ENCODE peak calls at places on chromosomes 5 and 9, in six cellular contexts. Z is HCT116, Q is prostate gland, K is esophagus squamous epithelium, H is stomach, A is transverse colon. T is an unnamed sample.

GRCh38 chr5:40483316-40483715 is 196.4 kb upstream of the PTGER4 start:
- DNase-seq in H (no peak), K (no peak), Q (no peak), Z (no peak), A (no peak), T (no peak)

GRCh38 chr9:94933429-94933828 is 206.9 kb downstream of the AOPEP start:
- DNase-seq in A (no peak), Q (no peak), Z (no peak), K (no peak), H (no peak), T (no peak)

GRCh38 chr5:45262061-45262590 is 434.1 kb downstream of the HCN1 start:
- DNase-seq in K (no peak), Z (no peak), A (no peak), H (no peak), Q (no peak), T (peak)

GRCh38 chr9:136096505-136097001 is 1.5 kb upstream of the NACC2 start:
- DNase-seq in Z (no peak), Q (no peak), H (no peak), A (no peak), K (no peak), T (no peak)

GRCh38 chr5:170420809-170421412 is 31.7 kb upstream of the KCNMB1 start:
- DNase-seq in K (no peak), Q (peak), A (peak), H (peak), Z (peak), T (peak)

GRCh38 chr5:116652903-116653302 is 78.3 kb upstream of the SEMA6A start:
- DNase-seq in A (no peak), K (no peak), H (no peak), Q (no peak), Z (no peak), T (no peak)

GRCh38 chr5:100505984-100506670 is 29.0 kb upstream of the FAM174A start:
- DNase-seq in K (no peak), H (no peak), Z (peak), Q (no peak), A (no peak), T (no peak)

GRCh38 chr5:150176745-150177485 is 10.3 kb downstream of the CDX1 start:
- DNase-seq in K (no peak), Q (no peak), H (no peak), A (no peak), Z (no peak), T (no peak)

GRCh38 chr5:174723979-174724483 is 351 bp upstream of the MSX2 start:
- DNase-seq in K (no peak), Q (no peak), H (no peak), Z (peak), A (no peak), T (peak)

GRCh38 chr5:96195053-96195452 is 233.4 kb upstream of the ELL2 start:
- DNase-seq in A (no peak), Z (no peak), K (no peak), Q (no peak), H (no peak), T (no peak)

GRCh38 chr5:151622367-151623097 is 31.4 kb upstream of the FAT2 start:
- DNase-seq in Q (no peak), Z (no peak), H (no peak), K (no peak), A (no peak), T (no peak)

GRCh38 chr9:81634915-81635516 is 54.3 kb downstream of the TLE1 start:
- DNase-seq in Q (no peak), A (no peak), Z (no peak), K (no peak), H (no peak), T (no peak)

GRCh38 chr5:174325441-174325840 is 279.9 kb downstream of the NSG2 start:
- DNase-seq in K (no peak), Z (no peak), Q (no peak), A (no peak), H (no peak), T (no peak)

GRCh38 chr9:105828171-105828570 is 133.8 kb downstream of the TMEM38B start:
- DNase-seq in K (no peak), A (no peak), Q (no peak), Z (no peak), H (no peak), T (no peak)

GRCh38 chr9:95108777-95109176 is 208.7 kb downstream of the FANCC start:
- DNase-seq in A (no peak), K (no peak), Z (no peak), H (no peak), Q (no peak), T (no peak)

GRCh38 chr5:38263983-38264382 is 5.6 kb downstream of the EGFLAM start:
- DNase-seq in K (no peak), H (no peak), Z (no peak), Q (no peak), A (no peak), T (no peak)

GRCh38 chr5:172010278-172010677 is 3.8 kb upstream of the FBXW11 start:
- DNase-seq in K (no peak), A (no peak), H (no peak), Q (no peak), Z (no peak), T (peak)

GRCh38 chr5:958701-959571 is 49.7 kb upstream of the NKD2 start:
- DNase-seq in H (peak), Q (peak), K (no peak), A (peak), Z (peak), T (peak)

GRCh38 chr9:107489687-107490605 is at the start of gene KLF4:
- DNase-seq in H (peak), K (peak), Z (peak), A (peak), Q (peak), T (peak)

GRCh38 chr9:106038266-106039001 is 344.1 kb downstream of the TMEM38B start:
- DNase-seq in A (no peak), K (no peak), H (no peak), Z (no peak), Q (no peak), T (no peak)

GRCh38 chr5:78983601-78984000 is 1.5 kb downstream of the ARSB start:
- DNase-seq in H (no peak), Q (no peak), K (no peak), A (no peak), Z (no peak), T (no peak)

GRCh38 chr5:23506329-23507236 is 826 bp upstream of the PRDM9 start:
- DNase-seq in Z (no peak), H (no peak), K (no peak), Q (no peak), A (no peak), T (peak)

GRCh38 chr5:23507278-23507685 is at the start of gene PRDM9:
- DNase-seq in Q (no peak), K (no peak), Z (no peak), A (peak), H (no peak), T (peak)
- TF ChIP-seq POLR2A in Q (no peak), K (no peak), Z (no peak), A (no peak), H (no peak), T (no peak)

GRCh38 chr5:145804701-145805100 is 30.4 kb downstream of the PRELID2 start:
- DNase-seq in A (no peak), Z (no peak), Q (no peak), K (no peak), H (no peak), T (no peak)

GRCh38 chr5:145803617-145804016 is 31.5 kb downstream of the PRELID2 start:
- DNase-seq in A (no peak), H (no peak), K (no peak), Q (no peak), Z (no peak), T (no peak)

GRCh38 chr5:145805819-145806218 is 29.3 kb downstream of the PRELID2 start:
- DNase-seq in K (no peak), Q (no peak), A (no peak), Z (no peak), H (no peak), T (no peak)

GRCh38 chr5:145801195-145801594 is 33.9 kb downstream of the PRELID2 start:
- DNase-seq in K (no peak), Z (no peak), Q (no peak), A (no peak), H (no peak), T (no peak)

GRCh38 chr5:145803072-145803471 is 32.1 kb downstream of the PRELID2 start:
- DNase-seq in Q (no peak), K (no peak), H (no peak), Z (no peak), A (no peak), T (no peak)
- TF ChIP-seq POLR2A in Q (no peak), K (no peak), H (no peak), Z (no peak), A (no peak), T (no peak)

GRCh38 chr5:179833709-179834070 is 13.0 kb downstream of the SQSTM1 start:
- DNase-seq in K (no peak), Z (no peak), A (no peak), Q (no peak), H (no peak), T (no peak)
- TF ChIP-seq POLR2A in K (no peak), Z (no peak), A (no peak), Q (no peak), H (no peak), T (no peak)

DNA sequence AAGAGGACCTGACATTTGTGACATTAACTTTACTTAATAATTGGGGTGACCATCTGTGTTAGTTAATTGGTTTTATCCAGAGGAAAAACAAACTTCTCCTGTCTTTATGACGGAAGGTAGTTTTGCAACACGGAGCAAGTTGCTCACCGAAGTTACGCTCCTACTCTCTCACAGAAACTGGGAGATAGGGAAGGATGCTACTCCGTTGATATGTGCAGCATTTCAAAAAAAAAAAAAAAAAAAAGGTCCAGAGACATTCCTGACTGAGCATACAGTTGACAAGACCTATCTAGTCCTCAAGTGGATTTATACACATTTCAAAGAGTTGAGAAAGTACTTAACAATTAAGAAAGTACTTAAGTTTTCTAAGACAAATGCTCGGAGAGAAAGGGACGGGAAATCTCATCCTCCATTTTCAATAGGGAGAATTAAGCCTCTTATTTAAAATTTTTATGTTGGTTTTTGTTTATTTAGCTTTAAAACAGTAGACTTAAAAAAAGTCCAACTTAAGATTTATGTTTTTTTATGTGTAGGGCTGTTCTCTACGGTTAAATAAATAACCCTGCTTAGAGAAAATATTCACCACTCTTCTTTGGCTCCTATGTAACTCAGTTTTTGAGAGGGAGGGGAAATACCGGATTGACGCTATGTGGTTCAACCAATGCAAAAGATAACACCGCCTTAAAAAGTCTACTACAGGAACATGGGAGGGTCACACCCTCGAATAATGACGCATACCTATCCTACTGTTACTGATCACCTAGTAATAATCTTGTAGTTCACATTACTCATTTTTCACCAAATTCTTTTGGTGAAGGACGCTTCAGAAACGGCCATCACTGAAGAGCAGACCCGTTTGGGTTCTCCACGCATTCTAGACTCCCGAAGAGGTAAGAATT is at the start of gene FER:
- DNase-seq in Q (peak), A (no peak), H (no peak), K (no peak), Z (peak), T (peak)
- TF ChIP-seq POLR2A in Q (peak), A (no peak), H (no peak), K (no peak), Z (peak), T (no peak)

GRCh38 chr5:91280062-91280941 is 102.8 kb downstream of the ARRDC3 start:
- DNase-seq in K (peak), H (peak), Z (peak), Q (peak), A (peak), T (peak)
- TF ChIP-seq POLR2A in K (no peak), H (no peak), Z (no peak), Q (peak), A (peak), T (no peak)

GRCh38 chr5:53481887-53482716 is 1.7 kb downstream of the FST start:
- DNase-seq in K (no peak), Z (peak), H (peak), A (peak), Q (peak), T (peak)
- TF ChIP-seq POLR2A in K (no peak), Z (no peak), H (no peak), A (no peak), Q (no peak), T (no peak)

T was measured in testis.